ENCODE peak calls at places on chromosomes 7 and 10, in ten cellular contexts. W, Q, R, L, H, X, N, V, M and C are unnamed samples.

GRCh38 chr10:112361951-112362770 is 11.8 kb upstream of the ACSL5 start:
- DNase-seq in W (peak; percentile 85), Q (no peak), R (peak; percentile 48), L (peak; percentile 79), H (peak; percentile 26), X (no peak), N (peak; percentile 30), V (peak; percentile 66), M (no peak), C (peak; percentile 3)

GRCh38 chr10:89793649-89794254 is 92.4 kb downstream of the KIF20B start:
- DNase-seq in W (peak; percentile 87), Q (peak; percentile 14), R (peak; percentile 84), L (peak; percentile 31), H (peak; percentile 79), X (no peak), N (peak; percentile 86), V (peak; percentile 21), M (peak; percentile 2), C (no peak)

GRCh38 chr10:129090618-129091366 is 376.2 kb upstream of the MGMT start:
- DNase-seq in W (peak; percentile 64), Q (no peak), R (peak; percentile 66), L (peak; percentile 12), H (no peak), X (no peak), N (no peak), V (no peak), M (no peak), C (no peak)

GRCh38 chr10:29317027-29317420 is 28.2 kb downstream of the LYZL1 start:
- DNase-seq in W (peak; percentile 22), Q (no peak), R (peak; percentile 18), L (no peak), H (peak; percentile 25), X (no peak), N (no peak), V (no peak), M (no peak), C (no peak)

GRCh38 chr10:78700413-78700812 is 368.4 kb upstream of the ZMIZ1 start:
- DNase-seq in W (peak; percentile 47), Q (no peak), R (no peak), L (peak; percentile 38), H (peak; percentile 98), X (peak; percentile 61), N (no peak), V (peak; percentile 36), M (no peak), C (no peak)

GRCh38 chr10:122877264-122877663 is 2.1 kb downstream of the FAM24B start:
- DNase-seq in W (no peak), Q (no peak), R (no peak), L (no peak), H (no peak), X (no peak), N (no peak), V (no peak), M (no peak), C (no peak)

GRCh38 chr7:87199700-87200450 is 19.7 kb downstream of the TMEM243 start:
- DNase-seq in W (no peak), Q (no peak), R (no peak), L (no peak), H (no peak), X (no peak), N (no peak), V (no peak), M (no peak), C (no peak)

GRCh38 chr7:128922496-128923410 is 12.2 kb upstream of the KCP start:
- DNase-seq in W (no peak), Q (no peak), R (no peak), L (no peak), H (no peak), X (no peak), N (no peak), V (no peak), M (no peak), C (no peak)

GRCh38 chr7:2684501-2684900 is 3.5 kb upstream of the AMZ1 start:
- DNase-seq in W (no peak), Q (no peak), R (no peak), L (no peak), H (no peak), X (no peak), N (no peak), V (no peak), M (no peak), C (no peak)

GRCh38 chr7:106064836-106065559 is 47.1 kb downstream of the SYPL1 start:
- DNase-seq in W (peak; percentile 96), Q (no peak), R (peak; percentile 96), L (peak; percentile 85), H (peak; percentile 99), X (peak; percentile 91), N (no peak), V (peak; percentile 89), M (no peak), C (peak; percentile 77)

GRCh38 chr10:30505543-30506298 is 71.7 kb downstream of the MAP3K8 start:
- DNase-seq in W (no peak), Q (no peak), R (no peak), L (no peak), H (no peak), X (no peak), N (no peak), V (no peak), M (no peak), C (no peak)

GRCh38 chr7:27162548-27162848 is 2.8 kb downstream of the HOXA9 start:
- DNase-seq in W (no peak), Q (no peak), R (no peak), L (no peak), H (peak; percentile 14), X (no peak), N (no peak), V (no peak), M (no peak), C (no peak)

GRCh38 chr10:81414038-81414437 is 461.0 kb upstream of the NRG3 start:
- DNase-seq in W (no peak), Q (no peak), R (no peak), L (no peak), H (no peak), X (peak; percentile 29), N (peak; percentile 76), V (no peak), M (no peak), C (no peak)

GRCh38 chr7:117819558-117819957 is 53.7 kb downstream of the CTTNBP2 start:
- DNase-seq in W (no peak), Q (no peak), R (no peak), L (no peak), H (no peak), X (no peak), N (no peak), V (no peak), M (no peak), C (no peak)

GRCh38 chr10:98415710-98416077 is 712 bp upstream of the PYROXD2 start:
- DNase-seq in W (peak; percentile 53), Q (no peak), R (no peak), L (no peak), H (no peak), X (no peak), N (no peak), V (no peak), M (no peak), C (no peak)

DNA sequence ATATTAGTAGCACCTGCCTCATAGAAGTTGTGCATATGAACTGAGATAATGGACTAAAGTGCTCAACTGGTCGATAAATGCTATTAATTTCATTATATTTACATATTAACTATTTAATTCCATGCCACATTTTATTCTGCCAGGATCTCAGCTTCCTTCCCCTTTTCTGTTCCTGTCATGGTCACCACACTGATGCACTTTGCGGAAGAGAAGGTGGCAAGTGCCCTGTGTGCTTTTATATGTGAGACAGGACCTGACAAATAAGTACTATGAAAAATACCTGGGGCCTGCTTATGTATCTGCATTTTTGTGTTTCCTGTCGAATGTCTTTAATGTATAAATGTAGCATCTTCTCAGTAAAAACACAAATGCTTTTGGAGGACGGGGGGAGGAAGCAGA is 12.2 kb downstream of the ATP6V0E2 start:
- DNase-seq in W (no peak), Q (no peak), R (no peak), L (no peak), H (no peak), X (no peak), N (no peak), V (no peak), M (no peak), C (no peak)
- H3K27ac ChIP-seq in W (no peak overlapping the region), Q (no peak overlapping the region), R (no peak overlapping the region), L (no peak overlapping the region), H (no peak overlapping the region), X (peak overlapping the region; percentile 22), N (no peak overlapping the region), V (no peak overlapping the region), M (no peak overlapping the region), C (no peak overlapping the region)

GRCh38 chr10:71980181-71981023 is 16.2 kb downstream of the CHST3 start:
- DNase-seq in W (peak; percentile 74), Q (no peak), R (no peak), L (no peak), H (no peak), X (no peak), N (no peak), V (no peak), M (no peak), C (no peak)
- H3K27ac ChIP-seq in W (peak overlapping the region; percentile 14), Q (no peak overlapping the region), R (peak overlapping the region; percentile 37), L (no peak overlapping the region), H (no peak overlapping the region), X (no peak overlapping the region), N (no peak overlapping the region), V (peak overlapping the region; percentile 58), M (no peak overlapping the region), C (peak overlapping the region; percentile 97)

GRCh38 chr10:3866347-3866746 is 81.3 kb upstream of the KLF6 start:
- DNase-seq in W (no peak), Q (no peak), R (no peak), L (peak; percentile 11), H (no peak), X (no peak), N (no peak), V (no peak), M (no peak), C (no peak)
- H3K27ac ChIP-seq in W (no peak overlapping the region), Q (no peak overlapping the region), R (no peak overlapping the region), L (peak overlapping the region; percentile 80), H (no peak overlapping the region), X (no peak overlapping the region), N (no peak overlapping the region), V (no peak overlapping the region), M (no peak overlapping the region), C (no peak overlapping the region)

GRCh38 chr10:124251317-124251716 is 157.9 kb upstream of the CHST15 start:
- DNase-seq in W (no peak), Q (no peak), R (no peak), L (no peak), H (no peak), X (no peak), N (no peak), V (no peak), M (no peak), C (no peak)
- H3K27ac ChIP-seq in W (no peak overlapping the region), Q (no peak overlapping the region), R (no peak overlapping the region), L (no peak overlapping the region), H (no peak overlapping the region), X (no peak overlapping the region), N (no peak overlapping the region), V (no peak overlapping the region), M (no peak overlapping the region), C (no peak overlapping the region)

DNA sequence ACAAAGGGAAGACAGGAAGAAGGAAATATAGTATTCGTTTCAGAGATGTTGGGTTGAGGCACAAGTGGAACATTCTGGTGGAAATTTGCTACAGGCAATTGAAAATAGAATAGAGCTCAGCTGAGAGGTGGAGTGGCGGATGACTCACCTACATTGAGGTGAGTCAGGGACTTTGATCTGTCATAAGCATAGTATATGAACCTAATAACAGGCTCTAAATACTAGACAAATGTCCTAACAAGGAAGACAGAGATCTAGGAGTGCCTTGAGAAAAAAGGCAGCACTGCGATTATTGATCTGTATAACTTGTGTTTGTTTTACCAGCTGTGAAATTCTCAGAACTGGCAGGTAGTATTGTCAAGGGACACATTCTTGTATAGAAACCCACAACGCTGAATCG is 907 bp upstream of the IFRD1 start:
- DNase-seq in W (no peak), Q (peak; percentile 20), R (no peak), L (peak; percentile 62), H (peak; percentile 83), X (peak; percentile 25), N (no peak), V (no peak), M (peak; percentile 46), C (no peak)
- H3K27ac ChIP-seq in W (no peak overlapping the region), Q (peak overlapping the region; percentile 99), R (no peak overlapping the region), L (peak overlapping the region; percentile 93), H (peak overlapping the region; percentile 80), X (peak overlapping the region; percentile 98), N (no peak overlapping the region), V (peak overlapping the region; percentile 97), M (peak overlapping the region; percentile 99), C (peak overlapping the region; percentile 75)